ENCODE peak calls at places on chromosomes 1 and 21, in four cellular contexts. K is GM12865, U is endodermal cell, H is H9. F is an unnamed sample.

GRCh38 chr1:210591214-210591613 is 262.5 kb downstream of the HHAT start:
- DNase-seq in K (no peak), U (no peak), H (no peak), F (no peak)

GRCh38 chr1:54754486-54755285 is 9.6 kb downstream of the PARS2 start:
- DNase-seq in K (no peak), U (no peak), H (no peak), F (no peak)

GRCh38 chr1:214416417-214417212 is 134.8 kb downstream of the PTPN14 start:
- DNase-seq in K (no peak), U (no peak), H (no peak), F (peak)

GRCh38 chr21:33201945-33202344 is 27.8 kb upstream of the IFNAR2 start:
- DNase-seq in K (no peak), U (no peak), H (no peak), F (no peak)

GRCh38 chr1:59072017-59072947 is 224.6 kb upstream of the FGGY start:
- DNase-seq in K (peak), U (peak), H (peak), F (no peak)

GRCh38 chr1:72006092-72006491 is 276.2 kb downstream of the NEGR1 start:
- DNase-seq in K (no peak), U (no peak), H (no peak), F (peak)

GRCh38 chr1:19615438-19615837 is 28.7 kb upstream of the NBL1 start:
- DNase-seq in K (no peak), U (no peak), H (no peak), F (no peak)

GRCh38 chr1:85464497-85465098 is 361 bp downstream of the DDAH1 start:
- DNase-seq in K (peak), U (peak), H (peak), F (peak)

GRCh38 chr1:154148787-154149186 is 6.1 kb downstream of the NUP210L start:
- DNase-seq in K (peak), U (no peak), H (no peak), F (no peak)

GRCh38 chr1:147837845-147838363 is 64.7 kb upstream of the GJA8 start:
- DNase-seq in K (no peak), U (no peak), H (no peak), F (no peak)

GRCh38 chr1:91018006-91018405 is 3.8 kb downstream of the ZNF644 start:
- DNase-seq in K (peak), U (no peak), H (no peak), F (no peak)

GRCh38 chr1:27137022-27137542 is 17.8 kb downstream of the SLC9A1 start:
- DNase-seq in K (peak), U (peak), H (peak), F (no peak)

DNA sequence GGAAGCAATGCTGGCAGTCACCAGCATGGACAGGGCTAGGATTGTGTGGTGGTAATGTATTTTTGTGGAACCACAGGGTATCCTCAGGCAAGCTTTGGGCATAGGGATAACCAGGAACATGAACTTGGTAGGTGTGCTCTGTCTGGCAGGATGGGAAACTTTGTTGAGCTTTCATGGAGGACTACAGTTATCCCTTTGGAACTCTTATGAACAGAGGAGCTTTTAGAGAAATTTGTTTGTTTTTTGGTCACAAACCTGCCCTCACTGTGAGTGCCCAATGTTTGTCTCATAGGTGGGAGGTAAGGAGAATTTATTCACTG is 54.4 kb downstream of the MACF1 start:
- DNase-seq in K (no peak), U (no peak), H (no peak), F (no peak)
- TF ChIP-seq CTCF in K (no peak), U (no peak), H (no peak), F (peak)

DNA sequence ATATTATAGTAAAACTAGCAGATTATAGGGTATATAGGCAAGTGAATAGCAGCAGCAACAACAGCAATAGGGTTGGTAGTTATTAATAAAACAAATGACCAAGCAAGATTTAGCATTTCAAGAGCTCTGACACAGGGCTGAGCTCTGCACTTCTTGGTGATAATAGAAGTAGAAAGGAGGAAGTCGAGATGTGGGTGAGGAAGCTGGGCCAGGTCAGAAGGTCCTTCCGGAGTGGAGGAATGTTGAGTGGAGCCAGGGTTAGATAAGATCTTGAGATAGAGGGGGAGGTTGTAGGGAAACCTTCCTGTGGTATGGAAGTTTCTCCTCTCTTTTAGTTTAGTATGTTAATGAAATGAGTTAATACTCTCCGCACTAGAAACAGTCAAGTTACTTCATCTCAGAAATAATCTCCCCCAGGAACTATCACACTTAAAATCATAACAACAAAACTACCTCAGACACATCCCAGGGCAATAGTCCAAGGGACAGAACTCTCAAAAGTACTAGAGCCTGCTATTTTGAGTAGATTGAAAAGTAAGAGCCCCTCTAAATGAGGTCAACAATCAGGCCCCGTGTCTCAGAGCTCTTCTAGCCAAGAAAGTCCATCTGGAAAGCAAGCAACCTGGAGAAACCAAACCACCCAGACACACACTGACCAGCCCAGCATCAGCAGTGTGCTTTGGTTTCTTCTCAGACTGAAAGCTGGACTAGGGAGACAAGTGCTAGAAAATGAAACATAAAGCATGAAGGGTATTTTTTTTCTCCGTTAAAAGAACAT is 45.4 kb upstream of the ATP1B1 start:
- DNase-seq in K (no peak), U (no peak), H (no peak), F (peak)
- TF ChIP-seq CTCF in K (no peak), U (no peak), H (no peak), F (no peak)

DNA sequence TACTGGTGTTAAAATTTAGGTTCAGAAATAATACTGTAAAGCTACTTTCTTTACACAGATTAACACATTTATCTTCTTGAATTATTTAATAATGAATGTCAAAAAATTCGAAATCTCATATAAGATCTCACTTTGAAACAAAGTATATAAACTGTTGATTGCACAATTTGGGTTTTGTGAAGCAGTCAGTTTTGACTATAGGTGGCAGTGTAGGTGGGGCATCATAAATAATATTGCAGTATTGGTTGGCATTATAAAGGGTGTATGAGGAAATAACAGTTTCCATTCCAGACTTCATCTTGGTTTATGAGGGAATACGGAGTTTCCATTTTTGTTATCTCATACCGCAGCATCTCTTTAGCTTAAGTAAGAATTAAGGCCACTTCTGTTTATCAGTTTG is 49.9 kb downstream of the SUCO start:
- DNase-seq in K (no peak), U (no peak), H (no peak), F (no peak)
- TF ChIP-seq CTCF in K (no peak), U (peak), H (peak), F (peak)

DNA sequence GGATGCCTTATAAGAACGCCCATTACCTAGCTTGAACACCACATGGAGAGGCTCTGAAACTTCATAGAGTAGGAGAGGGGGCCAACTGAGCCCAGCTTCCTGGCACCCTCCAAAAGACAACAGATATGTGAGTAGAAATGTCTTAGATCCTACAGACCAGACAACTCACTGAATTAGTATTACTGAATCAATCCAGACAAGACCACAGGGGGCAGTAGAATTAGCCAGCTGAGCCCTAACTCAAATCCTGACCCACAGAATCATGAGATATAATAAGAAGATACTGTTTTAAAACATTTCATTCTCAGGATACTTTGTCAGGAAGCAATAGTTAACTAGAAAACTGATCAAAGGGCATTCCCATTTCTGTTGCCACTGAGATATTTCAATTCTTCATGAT is 45.8 kb upstream of the C1orf21 start:
- DNase-seq in K (no peak), U (no peak), H (no peak), F (no peak)
- TF ChIP-seq CTCF in K (no peak), U (peak), H (peak), F (peak)